ENCODE peak calls at places on chromosomes 2 and 18, in six cellular contexts. N, D, O, J, C and U are unnamed samples.

GRCh38 chr2:151878655-151879563 is 50.7 kb upstream of the ARL5A start:
- DNase-seq in N (peak), D (no peak), O (no peak), J (peak), C (no peak), U (no peak)

GRCh38 chr2:62423235-62423634 is 82.8 kb downstream of the TMEM17 start:
- DNase-seq in N (no peak), D (no peak), O (no peak), J (peak), C (no peak), U (no peak)

GRCh38 chr2:122423934-122424333 is 668.5 kb downstream of the TSN start:
- DNase-seq in N (no peak), D (no peak), O (no peak), J (no peak), C (no peak), U (no peak)

GRCh38 chr2:236673126-236673822 is 103.6 kb downstream of the ACKR3 start:
- DNase-seq in N (no peak), D (no peak), O (no peak), J (no peak), C (peak), U (no peak)

GRCh38 chr2:67842375-67842959 is 220.3 kb downstream of the C1D start:
- DNase-seq in N (no peak), D (no peak), O (no peak), J (no peak), C (no peak), U (no peak)

GRCh38 chr2:63576546-63576945 is 11.7 kb downstream of the WDPCP start:
- DNase-seq in N (no peak), D (no peak), O (no peak), J (no peak), C (no peak), U (no peak)

GRCh38 chr2:47014564-47015051 is 99.0 kb upstream of the MCFD2 start:
- DNase-seq in N (no peak), D (no peak), O (no peak), J (no peak), C (no peak), U (no peak)

GRCh38 chr2:134836986-134837385 is 1.4 kb upstream of the ACMSD start:
- DNase-seq in N (no peak), D (no peak), O (no peak), J (peak), C (no peak), U (no peak)

GRCh38 chr2:23491622-23492336 is 106.8 kb downstream of the KLHL29 start:
- DNase-seq in N (no peak), D (no peak), O (no peak), J (no peak), C (no peak), U (no peak)

GRCh38 chr2:121707344-121707919 is 29.2 kb downstream of the NIFK start:
- DNase-seq in N (no peak), D (peak), O (no peak), J (no peak), C (no peak), U (no peak)

GRCh38 chr2:103008586-103008985 is 246.8 kb downstream of the TMEM182 start:
- DNase-seq in N (peak), D (no peak), O (no peak), J (no peak), C (no peak), U (peak)

GRCh38 chr2:205948883-205949282 is 137.1 kb downstream of the INO80D start:
- DNase-seq in N (no peak), D (no peak), O (no peak), J (no peak), C (no peak), U (no peak)
- TF ChIP-seq CTCF in N (no peak), D (no peak), O (no peak), J (no peak), C (no peak), U (no peak)

DNA sequence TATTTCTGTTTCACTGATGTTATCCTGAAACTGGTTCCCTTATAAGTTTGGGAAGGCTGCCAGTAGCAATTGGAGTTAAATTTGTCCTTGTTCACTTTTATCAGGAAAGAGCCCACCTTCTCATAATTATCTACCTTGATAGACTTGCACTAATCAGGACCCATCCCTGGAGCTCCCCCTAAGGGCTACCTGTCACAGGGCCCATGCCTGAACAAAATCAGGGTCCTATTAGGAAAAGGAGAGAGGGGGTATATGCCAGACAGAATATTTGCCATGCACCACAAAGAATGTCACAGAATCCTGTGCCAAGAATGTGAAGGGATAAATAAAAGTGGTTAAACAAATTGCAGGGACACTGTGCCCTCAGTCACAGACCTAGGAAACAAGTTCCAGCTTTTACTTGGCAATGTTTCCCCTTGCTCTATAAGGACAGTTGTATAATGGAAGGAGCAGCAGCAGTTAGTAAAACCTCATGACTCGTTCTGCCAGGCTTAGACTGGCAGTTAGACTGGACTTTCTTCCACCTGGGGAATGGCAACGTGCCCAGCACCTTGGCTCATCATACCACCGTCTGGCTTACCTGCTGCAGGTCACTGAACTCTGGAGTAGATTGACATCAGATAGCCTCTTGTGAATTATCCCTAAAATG is 32.3 kb upstream of the VWC2L start:
- DNase-seq in N (peak), D (peak), O (no peak), J (no peak), C (no peak), U (no peak)
- TF ChIP-seq CTCF in N (no peak), D (no peak), O (no peak), J (no peak), C (no peak), U (no peak)

DNA sequence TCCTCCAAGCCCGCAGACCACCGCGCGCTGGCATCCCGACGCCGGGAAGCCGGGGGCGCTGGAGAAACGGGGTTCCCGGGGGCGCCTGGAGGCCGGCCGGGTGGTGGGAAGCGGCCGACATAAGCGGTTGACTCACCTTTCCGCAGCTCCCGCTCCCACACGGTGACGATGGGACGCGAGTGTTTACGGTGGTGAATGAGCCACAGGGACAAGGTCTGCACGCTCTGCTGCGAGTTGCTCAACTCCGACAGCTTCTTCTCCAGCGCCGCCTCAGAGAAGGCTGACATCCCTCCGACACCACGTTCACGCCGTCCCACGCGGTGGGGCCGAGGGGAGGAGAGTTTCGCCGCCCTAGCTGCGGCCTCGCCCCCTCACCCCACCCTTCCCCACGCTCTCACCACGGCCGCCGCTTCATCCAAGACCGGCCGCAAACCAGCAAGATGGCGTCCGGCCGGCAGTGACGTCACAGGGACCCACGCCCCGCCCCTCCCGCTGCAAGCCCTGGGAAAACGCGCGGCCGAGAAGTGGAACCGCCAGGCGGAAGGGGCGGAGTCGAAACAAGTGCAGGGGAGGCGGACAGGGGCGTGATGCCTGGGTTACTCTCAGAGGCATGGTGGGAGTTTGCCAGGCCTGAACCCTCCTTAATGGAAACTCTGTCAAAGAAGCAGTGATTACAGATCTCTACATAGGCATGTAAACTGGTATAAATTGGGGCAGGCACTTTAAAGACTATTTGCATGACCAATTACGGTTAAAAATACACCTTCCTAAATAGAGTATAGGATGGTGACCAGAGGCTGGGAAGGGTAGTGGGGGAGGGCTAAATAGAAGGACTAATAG is at the start of gene RPRD1A:
- DNase-seq in N (peak), D (peak), O (peak), J (peak), C (peak), U (peak)
- TF ChIP-seq CTCF in N (no peak), D (no peak), O (peak), J (no peak), C (no peak), U (no peak)

DNA sequence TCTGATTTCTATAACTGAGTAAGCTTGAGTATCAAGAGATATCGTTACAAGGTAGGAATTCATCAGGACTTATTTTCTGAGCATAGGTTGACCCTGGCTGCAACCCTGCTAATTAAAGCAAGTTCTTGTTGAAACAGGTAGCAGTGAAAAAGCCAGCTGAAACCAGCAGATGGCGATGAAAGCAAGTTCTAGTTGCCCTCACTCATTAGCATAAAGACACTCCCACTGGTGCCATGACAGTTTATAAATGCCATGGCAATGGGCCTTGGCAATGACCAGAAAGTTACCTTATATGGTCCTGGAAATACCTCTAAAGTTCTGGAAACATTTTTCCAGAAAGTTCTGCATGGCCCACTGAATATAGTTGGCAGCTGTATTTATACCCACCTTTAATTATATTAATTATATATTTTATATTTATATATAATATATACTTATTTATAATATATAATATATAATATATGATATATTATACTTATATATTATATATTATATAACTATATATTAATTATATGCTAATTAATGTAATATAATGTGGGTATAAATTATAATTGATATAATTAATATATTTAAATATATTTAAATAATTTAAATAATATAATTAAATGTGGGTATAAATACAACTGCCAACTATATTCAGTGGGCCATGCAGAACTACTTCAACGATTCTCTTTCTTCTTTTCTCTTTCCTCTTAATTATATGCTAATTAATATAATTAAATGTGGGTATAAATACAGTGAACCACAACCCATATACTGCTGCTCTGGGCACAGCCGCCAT is 188.0 kb downstream of the CDH7 start:
- DNase-seq in N (peak), D (peak), O (no peak), J (peak), C (no peak), U (peak)
- TF ChIP-seq CTCF in N (peak), D (no peak), O (no peak), J (peak), C (peak), U (peak)

GRCh38 chr2:188682864-188683263 is 291.3 kb upstream of the COL3A1 start:
- DNase-seq in N (no peak), D (no peak), O (no peak), J (no peak), C (no peak), U (no peak)

GRCh38 chr2:188678921-188679320 is 295.3 kb upstream of the COL3A1 start:
- DNase-seq in N (no peak), D (no peak), O (no peak), J (peak), C (no peak), U (no peak)

GRCh38 chr2:188684795-188685194 is 289.4 kb upstream of the COL3A1 start:
- DNase-seq in N (no peak), D (no peak), O (no peak), J (no peak), C (no peak), U (no peak)
- TF ChIP-seq CTCF in N (no peak), D (no peak), O (no peak), J (no peak), C (no peak), U (no peak)

GRCh38 chr2:147843421-147843863 is 1.4 kb upstream of the ACVR2A start:
- DNase-seq in N (no peak), D (no peak), O (no peak), J (no peak), C (no peak), U (no peak)

GRCh38 chr2:147844691-147845607 is at the start of gene ACVR2A:
- DNase-seq in N (peak), D (peak), O (peak), J (peak), C (peak), U (peak)

GRCh38 chr2:147846382-147847081 is 1.7 kb downstream of the ACVR2A start:
- DNase-seq in N (no peak), D (no peak), O (no peak), J (peak), C (no peak), U (no peak)

GRCh38 chr2:147845608-147846002 is 776 bp downstream of the ACVR2A start:
- DNase-seq in N (no peak), D (no peak), O (no peak), J (peak), C (no peak), U (no peak)

DNA sequence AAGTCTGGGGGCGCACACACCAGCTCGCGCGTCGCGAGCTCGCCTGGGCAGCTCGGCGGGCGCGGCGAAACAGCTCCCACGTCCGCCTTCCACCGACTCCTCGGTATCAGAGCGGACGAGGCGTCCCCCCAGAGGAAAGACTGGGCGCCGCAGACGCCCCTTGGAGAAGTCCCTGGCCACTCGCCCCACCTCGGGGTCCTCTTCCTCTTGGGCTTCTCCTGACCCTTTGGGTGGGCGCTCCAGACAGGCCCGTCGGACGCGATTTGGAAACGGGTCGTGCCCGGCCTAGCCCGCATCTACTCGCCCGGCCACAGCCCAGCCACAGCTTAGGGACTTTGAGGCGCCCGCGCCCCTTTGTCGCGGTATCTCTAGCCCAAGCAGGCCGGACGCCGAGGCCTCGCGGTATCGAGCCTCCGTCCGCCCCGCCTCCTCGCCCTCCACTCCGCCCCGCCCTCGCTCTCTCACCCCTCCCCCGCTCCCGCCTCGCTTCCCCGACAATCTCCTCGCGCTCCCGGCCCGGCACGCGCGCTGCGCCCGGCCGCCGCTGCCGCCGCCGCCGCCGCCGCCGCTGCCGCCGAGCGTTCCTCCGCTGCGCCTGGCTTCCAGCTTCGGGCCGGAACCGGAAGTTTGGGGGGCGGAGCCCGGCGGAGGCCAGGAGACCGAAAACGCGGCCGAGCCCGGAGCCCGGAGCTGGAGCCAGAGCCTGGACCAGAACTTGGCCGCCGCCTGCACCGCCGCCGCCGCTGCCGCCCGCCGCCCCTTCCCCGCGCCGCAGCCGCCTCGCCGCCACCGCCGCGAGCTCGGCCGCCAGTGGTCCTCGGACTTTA is 752 bp upstream of the ACVR2A start:
- DNase-seq in N (peak), D (peak), O (peak), J (peak), C (peak), U (peak)
- TF ChIP-seq CTCF in N (no peak), D (no peak), O (peak), J (no peak), C (peak), U (no peak)

DNA sequence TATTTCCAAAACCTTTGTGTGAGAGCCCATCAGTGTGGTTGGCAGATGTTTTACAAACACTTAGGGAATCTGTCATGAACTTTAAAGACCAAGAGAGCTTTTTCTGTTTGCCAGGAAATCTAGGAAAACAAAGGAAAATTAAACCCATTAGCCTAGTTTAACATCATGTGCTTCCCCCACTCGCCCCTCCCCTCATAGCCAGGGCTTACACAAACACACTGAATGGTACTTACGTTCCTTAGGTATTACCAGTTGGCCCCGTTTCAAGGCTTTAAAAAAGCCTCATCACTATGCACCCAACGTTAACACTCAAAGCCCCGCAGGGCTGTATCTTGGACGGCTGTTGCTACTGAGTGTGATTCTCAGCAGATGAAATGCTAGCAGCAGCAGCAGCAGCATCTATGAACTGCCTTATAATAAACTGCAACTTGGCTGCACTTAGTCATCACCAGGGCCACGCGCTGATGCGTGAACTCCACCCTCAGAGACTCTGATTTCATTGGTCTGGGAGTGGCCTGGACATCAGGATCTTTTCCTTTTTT is 20.1 kb upstream of the TTC39C start:
- DNase-seq in N (peak), D (no peak), O (peak), J (peak), C (no peak), U (no peak)
- TF ChIP-seq CTCF in N (no peak), D (no peak), O (no peak), J (no peak), C (no peak), U (no peak)

GRCh38 chr2:105781274-105781673 is 36.6 kb downstream of the NCK2 start:
- DNase-seq in N (no peak), D (no peak), O (no peak), J (peak), C (no peak), U (no peak)

GRCh38 chr2:105783151-105783738 is 38.5 kb downstream of the NCK2 start:
- DNase-seq in N (no peak), D (no peak), O (no peak), J (no peak), C (no peak), U (no peak)

GRCh38 chr2:105782646-105783045 is 37.9 kb downstream of the NCK2 start:
- DNase-seq in N (no peak), D (no peak), O (no peak), J (no peak), C (no peak), U (no peak)

GRCh38 chr2:105780606-105781005 is 35.9 kb downstream of the NCK2 start:
- DNase-seq in N (no peak), D (no peak), O (no peak), J (no peak), C (no peak), U (no peak)

DNA sequence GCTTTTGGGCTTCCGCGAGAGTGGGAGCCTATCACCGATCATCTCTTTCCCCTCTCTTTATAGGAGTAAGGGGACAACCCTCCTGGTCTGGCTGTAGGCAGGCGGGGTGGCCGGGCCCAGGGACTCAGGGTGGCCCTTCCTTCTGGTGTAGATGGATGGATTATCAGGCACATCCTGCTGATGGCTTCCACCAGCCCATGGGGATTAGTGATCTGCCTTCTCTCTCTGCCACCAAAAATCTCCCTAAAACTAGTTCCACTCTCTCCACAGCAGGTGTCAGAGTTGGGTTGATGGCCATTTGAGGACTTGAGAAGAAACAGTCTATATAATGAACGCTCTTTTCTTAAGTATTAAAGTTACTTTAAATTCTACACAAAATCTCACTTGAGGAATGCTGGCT is 37.4 kb downstream of the NCK2 start:
- DNase-seq in N (no peak), D (no peak), O (no peak), J (no peak), C (no peak), U (no peak)
- TF ChIP-seq CTCF in N (peak), D (no peak), O (no peak), J (no peak), C (no peak), U (no peak)

GRCh38 chr2:65313954-65314256 is 86.3 kb downstream of the ACTR2 start:
- DNase-seq in N (no peak), D (no peak), O (no peak), J (no peak), C (no peak), U (no peak)

GRCh38 chr2:65317841-65318240 is 90.2 kb downstream of the ACTR2 start:
- DNase-seq in N (no peak), D (no peak), O (no peak), J (no peak), C (no peak), U (no peak)

GRCh38 chr2:65313126-65313953 is 85.7 kb downstream of the ACTR2 start:
- DNase-seq in N (no peak), D (no peak), O (no peak), J (peak), C (no peak), U (no peak)

GRCh38 chr2:65315042-65315441 is 87.4 kb downstream of the ACTR2 start:
- DNase-seq in N (no peak), D (no peak), O (no peak), J (no peak), C (no peak), U (no peak)

DNA sequence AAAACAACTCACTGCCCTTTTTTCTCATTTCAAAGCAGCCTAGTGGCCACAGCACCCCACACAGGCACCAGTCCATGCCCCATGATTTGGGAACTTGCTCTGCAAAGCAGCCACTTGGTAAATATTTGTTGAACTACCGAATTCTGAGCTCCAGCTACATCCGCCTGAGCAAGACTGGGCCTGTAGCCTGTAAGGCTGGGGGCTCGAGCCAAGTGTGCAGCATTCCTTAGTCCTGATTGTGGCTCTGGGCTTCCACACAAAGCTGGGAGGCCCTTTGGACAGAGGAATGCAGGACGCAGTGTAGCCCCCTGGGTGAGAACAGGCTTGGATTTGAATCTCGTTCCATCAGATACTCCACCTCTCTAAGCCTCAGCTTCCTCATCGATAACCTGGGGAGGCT is 88.4 kb downstream of the ACTR2 start:
- DNase-seq in N (no peak), D (no peak), O (peak), J (peak), C (no peak), U (no peak)
- TF ChIP-seq CTCF in N (no peak), D (no peak), O (no peak), J (no peak), C (no peak), U (no peak)